ENCODE peak calls at places on chromosomes 1 and 21, in eight cellular contexts. K is HTR-8/SVneo, Q is amygdala, I is T47D, Z is GM18507, V is Peyer's patch, T is colonic mucosa, W is HEK293T. F is an unnamed sample.
A peak's percentile ranks its signal among the peaks of the same experiment; 100 is the strongest.

GRCh38 chr21:38861006-38861405 is 55.3 kb downstream of the ETS2 start:
- DNase-seq in K (no peak), Q (no peak), I (no peak), Z (no peak), V (no peak), T (no peak), W (no peak), F (no peak)

GRCh38 chr1:20486457-20487235 is 636 bp upstream of the CAMK2N1 start:
- DNase-seq in K (no peak), Q (peak; percentile 81), I (peak; percentile 82), Z (no peak), V (peak; percentile 94), T (peak; percentile 90), W (peak; percentile 64), F (peak; percentile 51)

GRCh38 chr1:85707267-85707989 is 805 bp downstream of the ZNHIT6 start:
- DNase-seq in K (no peak), Q (no peak), I (no peak), Z (no peak), V (no peak), T (no peak), W (no peak), F (no peak)

GRCh38 chr1:112393634-112393976 is 2.4 kb upstream of the CTTNBP2NL start:
- DNase-seq in K (no peak), Q (no peak), I (no peak), Z (no peak), V (no peak), T (peak; percentile 51), W (no peak), F (no peak)

GRCh38 chr1:228488107-228488817 is 1.1 kb downstream of the RNF187 start:
- DNase-seq in K (peak; percentile 28), Q (no peak), I (no peak), Z (no peak), V (no peak), T (no peak), W (no peak), F (no peak)

GRCh38 chr1:36881541-36881940 is 152.8 kb downstream of the GRIK3 start:
- DNase-seq in K (no peak), Q (no peak), I (no peak), Z (no peak), V (no peak), T (peak; percentile 6), W (no peak), F (no peak)

GRCh38 chr1:44929556-44929955 is 56.8 kb downstream of the EIF2B3 start:
- DNase-seq in K (no peak), Q (no peak), I (no peak), Z (no peak), V (no peak), T (no peak), W (no peak), F (no peak)

GRCh38 chr1:6519935-6520621 is 28.6 kb upstream of the PLEKHG5 start:
- DNase-seq in K (no peak), Q (peak; percentile 56), I (peak; percentile 19), Z (no peak), V (no peak), T (no peak), W (peak; percentile 37), F (peak; percentile 32)

GRCh38 chr1:214901718-214902117 is 180.8 kb upstream of the KCNK2 start:
- DNase-seq in K (peak; percentile 17), Q (no peak), I (no peak), Z (no peak), V (no peak), T (no peak), W (no peak), F (no peak)

GRCh38 chr1:156489166-156489934 is 11.2 kb downstream of the MEF2D start:
- DNase-seq in K (no peak), Q (peak; percentile 69), I (no peak), Z (no peak), V (no peak), T (no peak), W (no peak), F (peak; percentile 95)

GRCh38 chr1:30857062-30857461 is 51.5 kb downstream of the SDC3 start:
- DNase-seq in K (no peak), Q (no peak), I (no peak), Z (no peak), V (no peak), T (no peak), W (no peak), F (no peak)

GRCh38 chr1:1846386-1846918 is 44.4 kb downstream of the GNB1 start:
- DNase-seq in K (no peak), Q (no peak), I (no peak), Z (no peak), V (no peak), T (no peak), W (no peak), F (no peak)

GRCh38 chr1:16012590-16013219 is 5.1 kb downstream of the HSPB7 start:
- DNase-seq in K (no peak), Q (peak; percentile 48), I (peak; percentile 72), Z (no peak), V (peak; percentile 63), T (peak; percentile 62), W (no peak), F (no peak)

GRCh38 chr21:37451446-37451845 is 84.9 kb downstream of the DYRK1A start:
- DNase-seq in K (no peak), Q (no peak), I (no peak), Z (no peak), V (no peak), T (no peak), W (no peak), F (no peak)

GRCh38 chr1:38607526-38607925 is 252.0 kb downstream of the RRAGC start:
- DNase-seq in K (no peak), Q (no peak), I (no peak), Z (no peak), V (no peak), T (no peak), W (no peak), F (no peak)

GRCh38 chr1:221983444-221983843 is 241.6 kb upstream of the DUSP10 start:
- DNase-seq in K (no peak), Q (no peak), I (no peak), Z (no peak), V (no peak), T (no peak), W (no peak), F (no peak)

GRCh38 chr1:55321947-55322346 is 106.8 kb upstream of the USP24 start:
- DNase-seq in K (no peak), Q (no peak), I (no peak), Z (no peak), V (no peak), T (no peak), W (no peak), F (no peak)

GRCh38 chr21:31543191-31543590 is 116.3 kb upstream of the SOD1 start:
- DNase-seq in K (no peak), Q (peak; percentile 5), I (no peak), Z (no peak), V (no peak), T (no peak), W (no peak), F (no peak)

GRCh38 chr1:155651861-155652661 is 36.5 kb downstream of the YY1AP1 start:
- DNase-seq in K (no peak), Q (no peak), I (peak; percentile 66), Z (no peak), V (no peak), T (no peak), W (no peak), F (no peak)

GRCh38 chr21:31634993-31635392 is 24.5 kb upstream of the SOD1 start:
- DNase-seq in K (no peak), Q (no peak), I (no peak), Z (no peak), V (no peak), T (no peak), W (no peak), F (no peak)

GRCh38 chr1:117697220-117697781 is 91.5 kb downstream of the TENT5C start:
- DNase-seq in K (no peak), Q (no peak), I (no peak), Z (no peak), V (no peak), T (no peak), W (no peak), F (no peak)